ENCODE peak calls at places on chromosomes 13 and 19, in six cellular contexts. One of them, this sample, is unnamed.

GRCh38 chr13:53012707-53013106 is 15.9 kb upstream of the OLFM4 start:
- DNase-seq in thoracic aorta: no peak
- DNase-seq in CD8-positive, alpha-beta T cell: no peak
- DNase-seq in A549: no peak
- DNase-seq in body of pancreas: no peak
- DNase-seq in cardiac muscle cell: no peak
- DNase-seq in this sample: no peak

GRCh38 chr19:50252111-50252886 is 48.9 kb downstream of the MYH14 start:
- DNase-seq in thoracic aorta: no peak
- DNase-seq in CD8-positive, alpha-beta T cell: peak; percentile 5
- DNase-seq in A549: no peak
- DNase-seq in body of pancreas: peak; percentile 30
- DNase-seq in cardiac muscle cell: peak; percentile 34
- DNase-seq in this sample: peak; percentile 27

GRCh38 chr13:31945202-31945978 is 86.2 kb upstream of the FRY start:
- DNase-seq in thoracic aorta: no peak
- DNase-seq in CD8-positive, alpha-beta T cell: no peak
- DNase-seq in A549: no peak
- DNase-seq in body of pancreas: peak; percentile 89
- DNase-seq in cardiac muscle cell: peak; percentile 79
- DNase-seq in this sample: peak; percentile 41

GRCh38 chr13:37403776-37404497 is 194.6 kb downstream of the POSTN start:
- DNase-seq in thoracic aorta: no peak
- DNase-seq in CD8-positive, alpha-beta T cell: no peak
- DNase-seq in A549: no peak
- DNase-seq in body of pancreas: no peak
- DNase-seq in cardiac muscle cell: peak; percentile 81
- DNase-seq in this sample: no peak

GRCh38 chr13:111484959-111485358 is 164.5 kb downstream of the TEX29 start:
- DNase-seq in thoracic aorta: no peak
- DNase-seq in CD8-positive, alpha-beta T cell: no peak
- DNase-seq in A549: no peak
- DNase-seq in body of pancreas: no peak
- DNase-seq in cardiac muscle cell: no peak
- DNase-seq in this sample: no peak

GRCh38 chr13:63864171-63864902 is 2448.7 kb upstream of the PCDH20 start:
- DNase-seq in thoracic aorta: no peak
- DNase-seq in CD8-positive, alpha-beta T cell: no peak
- DNase-seq in A549: no peak
- DNase-seq in body of pancreas: no peak
- DNase-seq in cardiac muscle cell: peak; percentile 2
- DNase-seq in this sample: no peak

GRCh38 chr19:10450853-10451609 is 30.7 kb downstream of the PDE4A start:
- DNase-seq in thoracic aorta: no peak
- DNase-seq in CD8-positive, alpha-beta T cell: no peak
- DNase-seq in A549: peak; percentile 34
- DNase-seq in body of pancreas: no peak
- DNase-seq in cardiac muscle cell: no peak
- DNase-seq in this sample: peak; percentile 51

GRCh38 chr19:16714702-16715294 is 4.8 kb upstream of the NWD1 start:
- DNase-seq in thoracic aorta: no peak
- DNase-seq in CD8-positive, alpha-beta T cell: peak; percentile 7
- DNase-seq in A549: no peak
- DNase-seq in body of pancreas: peak; percentile 49
- DNase-seq in cardiac muscle cell: peak; percentile 59
- DNase-seq in this sample: peak; percentile 68

GRCh38 chr13:93505104-93505952 is 278.7 kb downstream of the GPC6 start:
- DNase-seq in thoracic aorta: no peak
- DNase-seq in CD8-positive, alpha-beta T cell: no peak
- DNase-seq in A549: no peak
- DNase-seq in body of pancreas: no peak
- DNase-seq in cardiac muscle cell: peak; percentile 73
- DNase-seq in this sample: no peak

GRCh38 chr19:13053761-13054604 is 48.7 kb downstream of the LYL1 start:
- DNase-seq in thoracic aorta: no peak
- DNase-seq in CD8-positive, alpha-beta T cell: no peak
- DNase-seq in A549: no peak
- DNase-seq in body of pancreas: peak; percentile 91
- DNase-seq in cardiac muscle cell: peak; percentile 99
- DNase-seq in this sample: peak; percentile 87

GRCh38 chr13:85995788-85996418 is 196.7 kb upstream of the SLITRK6 start:
- DNase-seq in thoracic aorta: no peak
- DNase-seq in CD8-positive, alpha-beta T cell: no peak
- DNase-seq in A549: no peak
- DNase-seq in body of pancreas: no peak
- DNase-seq in cardiac muscle cell: no peak
- DNase-seq in this sample: no peak

GRCh38 chr19:3509566-3509989 is 3.5 kb downstream of the FZR1 start:
- DNase-seq in thoracic aorta: no peak
- DNase-seq in CD8-positive, alpha-beta T cell: no peak
- DNase-seq in A549: no peak
- DNase-seq in body of pancreas: no peak
- DNase-seq in cardiac muscle cell: no peak
- DNase-seq in this sample: no peak

GRCh38 chr13:110455444-110455843 is 106.1 kb downstream of the RAB20 start:
- DNase-seq in thoracic aorta: no peak
- DNase-seq in CD8-positive, alpha-beta T cell: no peak
- DNase-seq in A549: no peak
- DNase-seq in body of pancreas: no peak
- DNase-seq in cardiac muscle cell: no peak
- DNase-seq in this sample: no peak

GRCh38 chr13:31545616-31546015 is 193.7 kb upstream of the RXFP2 start:
- DNase-seq in thoracic aorta: no peak
- DNase-seq in CD8-positive, alpha-beta T cell: no peak
- DNase-seq in A549: no peak
- DNase-seq in body of pancreas: no peak
- DNase-seq in cardiac muscle cell: peak; percentile 62
- DNase-seq in this sample: no peak

GRCh38 chr13:112172017-112172416 is 105.1 kb downstream of the SOX1 start:
- DNase-seq in thoracic aorta: no peak
- DNase-seq in CD8-positive, alpha-beta T cell: no peak
- DNase-seq in A549: no peak
- DNase-seq in body of pancreas: no peak
- DNase-seq in cardiac muscle cell: no peak
- DNase-seq in this sample: no peak

GRCh38 chr19:18848860-18849661 is 17.3 kb downstream of the UPF1 start:
- DNase-seq in thoracic aorta: peak; percentile 46
- DNase-seq in CD8-positive, alpha-beta T cell: no peak
- DNase-seq in A549: no peak
- DNase-seq in body of pancreas: no peak
- DNase-seq in cardiac muscle cell: peak; percentile 82
- DNase-seq in this sample: no peak

GRCh38 chr13:25468330-25469178 is 96.8 kb downstream of the ATP8A2 start:
- DNase-seq in thoracic aorta: no peak
- DNase-seq in CD8-positive, alpha-beta T cell: no peak
- DNase-seq in A549: peak; percentile 15
- DNase-seq in body of pancreas: peak; percentile 30
- DNase-seq in cardiac muscle cell: peak; percentile 21
- DNase-seq in this sample: peak; percentile 84

GRCh38 chr13:25489238-25489637 is 117.5 kb downstream of the ATP8A2 start:
- DNase-seq in thoracic aorta: no peak
- DNase-seq in CD8-positive, alpha-beta T cell: no peak
- DNase-seq in A549: no peak
- DNase-seq in body of pancreas: no peak
- DNase-seq in cardiac muscle cell: no peak
- DNase-seq in this sample: peak; percentile 14

GRCh38 chr13:92196566-92197256 is 798.3 kb downstream of the GPC5 start:
- DNase-seq in thoracic aorta: no peak
- DNase-seq in CD8-positive, alpha-beta T cell: no peak
- DNase-seq in A549: no peak
- DNase-seq in body of pancreas: no peak
- DNase-seq in cardiac muscle cell: peak; percentile 58
- DNase-seq in this sample: no peak

GRCh38 chr19:30670011-30670329 is 297.8 kb downstream of the ZNF536 start:
- DNase-seq in thoracic aorta: no peak
- DNase-seq in CD8-positive, alpha-beta T cell: no peak
- DNase-seq in A549: no peak
- DNase-seq in body of pancreas: no peak
- DNase-seq in cardiac muscle cell: no peak
- DNase-seq in this sample: no peak

GRCh38 chr19:839146-839872 is 1.5 kb upstream of the PRTN3 start:
- DNase-seq in thoracic aorta: no peak
- DNase-seq in CD8-positive, alpha-beta T cell: no peak
- DNase-seq in A549: no peak
- DNase-seq in body of pancreas: no peak
- DNase-seq in cardiac muscle cell: no peak
- DNase-seq in this sample: no peak

GRCh38 chr19:17255150-17255621 is 9.4 kb downstream of the USHBP1 start:
- DNase-seq in thoracic aorta: no peak
- DNase-seq in CD8-positive, alpha-beta T cell: no peak
- DNase-seq in A549: no peak
- DNase-seq in body of pancreas: peak; percentile 79
- DNase-seq in cardiac muscle cell: peak; percentile 60
- DNase-seq in this sample: no peak

GRCh38 chr13:67043901-67044300 is 186.2 kb downstream of the PCDH9 start:
- DNase-seq in thoracic aorta: no peak
- DNase-seq in CD8-positive, alpha-beta T cell: no peak
- DNase-seq in A549: no peak
- DNase-seq in body of pancreas: no peak
- DNase-seq in cardiac muscle cell: peak; percentile 75
- DNase-seq in this sample: peak; percentile 3

GRCh38 chr13:43786766-43787517 is at the start of gene ENOX1:
- DNase-seq in thoracic aorta: no peak
- DNase-seq in CD8-positive, alpha-beta T cell: no peak
- DNase-seq in A549: peak; percentile 13
- DNase-seq in body of pancreas: peak; percentile 66
- DNase-seq in cardiac muscle cell: peak; percentile 84
- DNase-seq in this sample: peak; percentile 88

GRCh38 chr19:1210227-1210538 is 4.6 kb downstream of the STK11 start:
- DNase-seq in thoracic aorta: no peak
- DNase-seq in CD8-positive, alpha-beta T cell: no peak
- DNase-seq in A549: no peak
- DNase-seq in body of pancreas: no peak
- DNase-seq in cardiac muscle cell: no peak
- DNase-seq in this sample: no peak

GRCh38 chr13:109256866-109257760 is 529.3 kb downstream of the IRS2 start:
- DNase-seq in thoracic aorta: no peak
- DNase-seq in CD8-positive, alpha-beta T cell: no peak
- DNase-seq in A549: peak; percentile 45
- DNase-seq in body of pancreas: no peak
- DNase-seq in cardiac muscle cell: peak; percentile 98
- DNase-seq in this sample: no peak

GRCh38 chr19:5826531-5827341 is 12.8 kb downstream of the FUT6 start:
- DNase-seq in thoracic aorta: no peak
- DNase-seq in CD8-positive, alpha-beta T cell: peak; percentile 4
- DNase-seq in A549: peak; percentile 65
- DNase-seq in body of pancreas: peak; percentile 94
- DNase-seq in cardiac muscle cell: peak; percentile 45
- DNase-seq in this sample: peak; percentile 82

GRCh38 chr13:108769213-108770070 is 140.0 kb downstream of the MYO16 start:
- DNase-seq in thoracic aorta: no peak
- DNase-seq in CD8-positive, alpha-beta T cell: no peak
- DNase-seq in A549: peak; percentile 38
- DNase-seq in body of pancreas: no peak
- DNase-seq in cardiac muscle cell: no peak
- DNase-seq in this sample: no peak

GRCh38 chr19:37999309-38000213 is 92.6 kb downstream of the SIPA1L3 start:
- DNase-seq in thoracic aorta: no peak
- DNase-seq in CD8-positive, alpha-beta T cell: no peak
- DNase-seq in A549: peak; percentile 94
- DNase-seq in body of pancreas: no peak
- DNase-seq in cardiac muscle cell: peak; percentile 97
- DNase-seq in this sample: no peak

GRCh38 chr13:29523199-29523931 is 72.1 kb downstream of the SLC7A1 start:
- DNase-seq in thoracic aorta: no peak
- DNase-seq in CD8-positive, alpha-beta T cell: no peak
- DNase-seq in A549: no peak
- DNase-seq in body of pancreas: no peak
- DNase-seq in cardiac muscle cell: peak; percentile 95
- DNase-seq in this sample: no peak

GRCh38 chr13:27024062-27024461 is 147.5 kb downstream of the USP12 start:
- DNase-seq in thoracic aorta: no peak
- DNase-seq in CD8-positive, alpha-beta T cell: no peak
- DNase-seq in A549: no peak
- DNase-seq in body of pancreas: no peak
- DNase-seq in cardiac muscle cell: no peak
- DNase-seq in this sample: no peak

DNA sequence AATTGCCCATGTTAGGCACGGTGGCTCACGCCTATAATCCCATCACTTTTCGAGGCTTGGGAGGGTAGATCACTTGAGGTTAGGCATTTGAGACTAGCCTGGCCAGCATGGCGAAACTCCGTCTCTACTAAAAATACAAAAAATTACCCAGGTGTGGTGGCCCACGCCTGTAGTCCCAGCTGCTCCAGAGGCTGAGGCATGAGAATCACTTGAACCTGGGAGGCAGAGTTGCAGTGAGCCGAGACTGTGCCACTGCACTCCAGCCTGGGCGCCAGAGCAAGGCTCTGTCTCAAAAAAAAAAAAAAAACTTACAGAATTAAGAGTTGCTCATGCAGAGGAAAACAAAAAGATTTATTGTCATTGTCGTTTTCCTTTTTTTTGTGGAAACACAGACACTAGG is 3.4 kb upstream of the PSMC4 start:
- DNase-seq in thoracic aorta: no peak
- DNase-seq in CD8-positive, alpha-beta T cell: no peak
- DNase-seq in A549: no peak
- DNase-seq in body of pancreas: no peak
- DNase-seq in cardiac muscle cell: no peak
- DNase-seq in this sample: no peak
- H3K27ac ChIP-seq in thoracic aorta: no peak overlapping the region
- H3K27ac ChIP-seq in CD8-positive, alpha-beta T cell: no peak overlapping the region
- H3K27ac ChIP-seq in A549: no peak overlapping the region
- H3K27ac ChIP-seq in body of pancreas: no peak overlapping the region
- H3K27ac ChIP-seq in cardiac muscle cell: no peak overlapping the region
- H3K27ac ChIP-seq in this sample: no peak overlapping the region

GRCh38 chr19:46193678-46194077 is 35.9 kb upstream of the IGFL1 start:
- DNase-seq in thoracic aorta: no peak
- DNase-seq in CD8-positive, alpha-beta T cell: no peak
- DNase-seq in A549: no peak
- DNase-seq in body of pancreas: no peak
- DNase-seq in cardiac muscle cell: peak; percentile 8
- DNase-seq in this sample: no peak
- H3K4me1 ChIP-seq in thoracic aorta: no peaks in the 10 kb centered on the region
- H3K4me1 ChIP-seq in CD8-positive, alpha-beta T cell: no peaks in the 10 kb centered on the region
- H3K4me1 ChIP-seq in A549: peaks cover 96% of the 10 kb centered on the region
- H3K4me1 ChIP-seq in body of pancreas: no peaks in the 10 kb centered on the region
- H3K4me1 ChIP-seq in cardiac muscle cell: peaks cover 18% of the 10 kb centered on the region
- H3K4me1 ChIP-seq in this sample: no peaks in the 10 kb centered on the region

GRCh38 chr19:47002106-47002766 is 17.4 kb upstream of the NPAS1 start:
- DNase-seq in thoracic aorta: no peak
- DNase-seq in CD8-positive, alpha-beta T cell: no peak
- DNase-seq in A549: no peak
- DNase-seq in body of pancreas: no peak
- DNase-seq in cardiac muscle cell: no peak
- DNase-seq in this sample: no peak
- TF ChIP-seq CTCF in thoracic aorta: no peak
- TF ChIP-seq CTCF in CD8-positive, alpha-beta T cell: no peak
- TF ChIP-seq CTCF in A549: peak; percentile 49
- TF ChIP-seq CTCF in body of pancreas: no peak
- TF ChIP-seq CTCF in cardiac muscle cell: peak; percentile 4
- TF ChIP-seq CTCF in this sample: no peak

DNA sequence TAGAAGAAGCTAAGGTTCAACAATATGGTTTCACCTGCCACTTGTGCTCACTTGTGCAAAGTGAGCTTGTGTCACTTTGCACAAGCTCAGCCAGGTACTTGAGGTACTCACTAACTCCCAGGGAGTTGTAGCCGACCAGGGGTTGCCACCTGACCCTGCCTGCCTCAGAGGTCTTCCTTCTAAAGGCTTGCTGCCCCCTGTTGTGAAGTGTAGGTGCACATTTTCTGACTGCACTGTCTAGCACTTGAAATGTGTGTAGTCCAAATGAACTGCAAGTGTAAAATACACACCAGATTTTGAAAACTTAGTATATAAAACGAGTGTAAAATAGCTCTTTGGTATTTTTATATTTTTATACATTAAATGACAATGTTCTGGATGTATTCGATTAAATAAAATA is 230.8 kb downstream of the DLEU7 start:
- DNase-seq in thoracic aorta: no peak
- DNase-seq in CD8-positive, alpha-beta T cell: no peak
- DNase-seq in A549: no peak
- DNase-seq in body of pancreas: no peak
- DNase-seq in cardiac muscle cell: no peak
- DNase-seq in this sample: no peak
- H3K27ac ChIP-seq in thoracic aorta: no peak overlapping the region
- H3K27ac ChIP-seq in CD8-positive, alpha-beta T cell: no peak overlapping the region
- H3K27ac ChIP-seq in A549: no peak overlapping the region
- H3K27ac ChIP-seq in body of pancreas: no peak overlapping the region
- H3K27ac ChIP-seq in cardiac muscle cell: no peak overlapping the region
- H3K27ac ChIP-seq in this sample: no peak overlapping the region

This sample was measured in neural progenitor cell.